ENCODE peak calls at places on chromosomes 13 and 19, in ten cellular contexts. S is sigmoid colon, D is H9, U is heart left ventricle, F is GM23338, R is hepatocyte, I is cardiac muscle cell, C is HFFc6, V is ascending aorta, J is BE2C. Q is an unnamed sample.

GRCh38 chr19:17333611-17334413 is 843 bp downstream of the ANO8 start:
- DNase-seq in J (no peak), U (no peak), C (peak), F (peak), V (no peak), D (peak), R (peak), I (peak), S (no peak), Q (peak)

GRCh38 chr19:38899447-38900219 is at the start of the genes NFKBIB and SIRT2:
- DNase-seq in I (peak), U (peak), R (peak), D (peak), F (peak), S (peak), C (peak), J (peak), V (peak), Q (peak)

GRCh38 chr19:4065430-4066175 is 1.1 kb downstream of the ZBTB7A start:
- DNase-seq in F (peak), C (peak), J (peak), S (peak), I (peak), D (peak), V (peak), U (peak), R (peak), Q (peak)

GRCh38 chr13:112809332-112810310 is 119.8 kb downstream of the ATP11A start:
- DNase-seq in R (no peak), D (no peak), J (no peak), I (no peak), C (no peak), V (no peak), S (peak), F (no peak), U (no peak), Q (no peak)

GRCh38 chr19:37817180-37817911 is 38.0 kb upstream of the ZNF573 start:
- DNase-seq in U (peak), C (no peak), I (peak), F (peak), D (peak), J (peak), S (peak), R (peak), V (no peak), Q (peak)

GRCh38 chr19:35879770-35880317 is 11.5 kb downstream of the APLP1 start:
- DNase-seq in U (peak), F (peak), I (peak), J (peak), S (peak), V (peak), C (peak), D (peak), R (peak), Q (peak)

GRCh38 chr13:89163081-89163480 is 1491.9 kb downstream of the SLITRK5 start:
- DNase-seq in C (no peak), I (peak), R (no peak), S (no peak), J (no peak), U (no peak), F (no peak), D (no peak), V (no peak), Q (no peak)

GRCh38 chr13:21476893-21477472 is 17.9 kb upstream of the ZDHHC20 start:
- DNase-seq in S (peak), F (peak), V (no peak), R (peak), C (peak), U (peak), D (peak), J (peak), I (peak), Q (peak)

GRCh38 chr19:48250290-48251025 is 5.3 kb downstream of the CARD8 start:
- DNase-seq in V (no peak), S (no peak), C (no peak), U (no peak), I (no peak), F (no peak), J (no peak), R (no peak), D (no peak), Q (no peak)
- TF ChIP-seq CTCF in V (no peak), S (no peak), C (no peak), U (no peak), I (no peak), F (no peak), J (no peak), R (no peak), D (no peak), Q (no peak)

GRCh38 chr13:110518150-110518525 is 43.4 kb downstream of the RAB20 start:
- DNase-seq in J (no peak), D (no peak), C (no peak), I (no peak), U (no peak), R (no peak), S (peak), V (no peak), F (no peak), Q (no peak)
- TF ChIP-seq CTCF in J (no peak), D (no peak), C (no peak), I (no peak), U (no peak), R (no peak), S (no peak), V (no peak), F (no peak), Q (no peak)

DNA sequence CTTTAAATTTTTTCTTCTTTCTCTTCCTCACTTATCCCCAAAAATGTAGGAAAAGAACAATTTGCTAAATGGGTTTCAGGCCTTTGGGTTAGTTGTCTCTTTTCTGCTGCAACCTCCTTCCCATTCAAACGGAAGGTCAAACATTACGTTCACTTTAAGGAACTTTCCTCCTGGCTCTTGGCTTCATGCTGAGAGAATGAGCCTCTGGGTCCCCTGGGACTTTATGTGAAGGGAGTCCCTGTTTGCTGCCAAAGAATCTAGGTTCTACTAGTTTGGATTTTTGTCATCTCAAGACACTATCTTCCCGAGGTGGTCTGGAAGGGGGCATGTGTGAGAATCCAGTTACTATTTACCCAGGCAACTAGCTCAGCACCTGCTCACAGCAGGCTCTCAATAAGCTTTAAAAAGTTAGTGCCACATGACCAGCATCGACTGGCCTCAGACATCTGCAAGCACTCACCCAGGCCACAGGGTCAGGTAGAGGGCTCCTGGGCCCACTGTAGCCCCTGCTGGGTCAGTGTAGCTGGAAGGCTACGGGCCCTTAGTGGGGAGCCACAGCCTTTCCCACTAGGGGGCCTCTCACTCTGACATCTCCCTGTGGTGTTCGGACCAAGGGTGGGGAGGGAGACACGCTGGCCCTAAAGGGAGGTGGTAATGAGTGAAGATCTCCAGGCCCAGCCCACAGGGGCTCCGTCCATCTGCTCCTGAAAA is 40.5 kb downstream of the FAM124A start:
- DNase-seq in S (peak), J (no peak), I (no peak), V (no peak), D (no peak), R (no peak), U (no peak), C (no peak), F (no peak), Q (no peak)
- TF ChIP-seq CTCF in S (no peak), J (peak), I (peak), V (no peak), D (peak), R (no peak), U (peak), C (peak), F (peak), Q (peak)

GRCh38 chr13:110813646-110814624 is 100.4 kb downstream of the ING1 start:
- DNase-seq in V (no peak), U (no peak), J (no peak), I (no peak), S (no peak), D (no peak), R (no peak), C (no peak), F (no peak), Q (no peak)
- TF ChIP-seq CTCF in V (no peak), U (no peak), J (peak), I (no peak), S (no peak), D (peak), R (no peak), C (peak), F (peak), Q (no peak)

GRCh38 chr19:28764066-28764465 is 448.9 kb downstream of the UQCRFS1 start:
- DNase-seq in U (no peak), R (no peak), F (no peak), I (no peak), S (no peak), D (no peak), C (no peak), V (no peak), J (no peak), Q (no peak)
- TF ChIP-seq CTCF in U (no peak), R (no peak), F (no peak), I (no peak), S (no peak), D (no peak), C (no peak), V (no peak), J (no peak), Q (no peak)

DNA sequence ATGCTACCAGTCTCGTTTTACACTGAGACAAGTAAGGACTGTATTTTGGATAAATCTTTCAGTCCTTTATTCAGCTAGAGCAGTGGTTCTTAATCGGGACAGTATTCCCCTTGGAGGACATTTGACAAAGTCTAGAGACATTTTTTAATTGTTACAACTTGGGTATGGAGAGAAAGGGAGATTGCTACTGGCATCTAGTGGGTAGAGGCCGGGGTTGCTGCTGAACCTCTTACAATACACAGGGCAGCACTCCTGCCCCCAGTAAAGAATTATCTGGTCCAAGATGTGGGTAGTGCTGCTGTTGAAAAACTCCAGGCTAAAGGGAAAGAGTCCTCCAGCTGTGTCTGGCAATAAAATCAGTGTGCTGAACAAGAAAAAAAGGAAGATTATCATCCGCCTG is 334.8 kb downstream of the SLC7A1 start:
- DNase-seq in C (no peak), S (no peak), R (peak), V (no peak), I (no peak), D (no peak), U (no peak), F (peak), J (no peak), Q (no peak)
- TF ChIP-seq CTCF in C (peak), S (no peak), R (peak), V (no peak), I (no peak), D (no peak), U (no peak), F (peak), J (no peak), Q (peak)

GRCh38 chr13:77026255-77026782 is 640 bp downstream of the FBXL3 start:
- DNase-seq in I (peak), V (peak), S (peak), U (peak), J (peak), R (peak), D (peak), F (peak), C (peak), Q (peak)
- TF ChIP-seq CTCF in I (no peak), V (no peak), S (no peak), U (no peak), J (no peak), R (no peak), D (no peak), F (no peak), C (no peak), Q (peak)